ENCODE peak calls at places on chromosomes 6 and 20, in six cellular contexts. U, G, N, T, X and K are unnamed samples.
A peak's percentile ranks its signal among the peaks of the same experiment; 100 is the strongest.

GRCh38 chr6:30091577-30092381 is 16.2 kb upstream of the RNF39 start:
- DNase-seq in U (no peak), G (peak; percentile 59), N (no peak), T (no peak), X (peak; percentile 89), K (no peak)

GRCh38 chr20:15913661-15914060 is 659.6 kb downstream of the KIF16B start:
- DNase-seq in U (no peak), G (no peak), N (no peak), T (no peak), X (no peak), K (no peak)

GRCh38 chr6:90905351-90905750 is 318.5 kb upstream of the MAP3K7 start:
- DNase-seq in U (no peak), G (no peak), N (no peak), T (no peak), X (no peak), K (no peak)

GRCh38 chr6:40877362-40877761 is 161.7 kb downstream of the UNC5CL start:
- DNase-seq in U (no peak), G (no peak), N (no peak), T (no peak), X (peak; percentile 31), K (no peak)

GRCh38 chr20:63979549-63980316 is at the start of gene SAMD10:
- DNase-seq in U (no peak), G (peak; percentile 53), N (peak; percentile 58), T (peak; percentile 80), X (peak; percentile 33), K (no peak)

GRCh38 chr6:138428943-138429616 is 25.1 kb downstream of the HEBP2 start:
- DNase-seq in U (no peak), G (peak; percentile 77), N (no peak), T (no peak), X (peak; percentile 81), K (peak; percentile 39)

GRCh38 chr6:5132741-5133140 is 47.6 kb downstream of the PPP1R3G start:
- DNase-seq in U (no peak), G (peak; percentile 98), N (peak; percentile 80), T (peak; percentile 37), X (peak; percentile 93), K (peak; percentile 95)

GRCh38 chr20:19826179-19826914 is 68.3 kb downstream of the RIN2 start:
- DNase-seq in U (no peak), G (no peak), N (no peak), T (no peak), X (no peak), K (peak; percentile 35)

GRCh38 chr20:34701405-34702085 is 2.6 kb upstream of the TP53INP2 start:
- DNase-seq in U (no peak), G (no peak), N (no peak), T (no peak), X (no peak), K (no peak)

GRCh38 chr6:21593412-21593926 is at the start of gene SOX4:
- DNase-seq in U (peak; percentile 96), G (peak; percentile 98), N (peak; percentile 97), T (peak; percentile 73), X (peak; percentile 97), K (peak; percentile 98)

GRCh38 chr6:128336436-128337095 is 183.8 kb downstream of the PTPRK start:
- DNase-seq in U (no peak), G (peak; percentile 5), N (no peak), T (no peak), X (no peak), K (no peak)

GRCh38 chr6:85394853-85395538 is 54.9 kb upstream of the NT5E start:
- DNase-seq in U (no peak), G (peak; percentile 47), N (no peak), T (no peak), X (no peak), K (no peak)

GRCh38 chr6:139927236-139927635 is 552.8 kb upstream of the CITED2 start:
- DNase-seq in U (no peak), G (peak; percentile 93), N (no peak), T (no peak), X (peak; percentile 76), K (peak; percentile 71)

GRCh38 chr6:91812596-91813274 is 1225.9 kb upstream of the MAP3K7 start:
- DNase-seq in U (no peak), G (peak; percentile 0), N (no peak), T (no peak), X (no peak), K (no peak)

GRCh38 chr6:100518588-100518987 is 53.9 kb upstream of the SIM1 start:
- DNase-seq in U (no peak), G (no peak), N (no peak), T (no peak), X (no peak), K (no peak)

GRCh38 chr6:83615025-83615999 is 93.6 kb downstream of the SNAP91 start:
- DNase-seq in U (no peak), G (peak; percentile 37), N (no peak), T (no peak), X (peak; percentile 65), K (peak; percentile 9)

GRCh38 chr6:16332175-16332542 is 93.8 kb downstream of the GMPR start:
- DNase-seq in U (peak; percentile 83), G (peak; percentile 78), N (peak; percentile 81), T (peak; percentile 86), X (peak; percentile 78), K (peak; percentile 66)

GRCh38 chr20:37406010-37406998 is 60.4 kb downstream of the SRC start:
- DNase-seq in U (no peak), G (peak; percentile 28), N (no peak), T (no peak), X (peak; percentile 75), K (no peak)

GRCh38 chr6:23180504-23181293 is 611.3 kb downstream of the HDGFL1 start:
- DNase-seq in U (peak; percentile 10), G (peak; percentile 90), N (peak; percentile 74), T (no peak), X (peak; percentile 57), K (peak; percentile 59)

GRCh38 chr6:43814865-43815264 is 44.9 kb downstream of the VEGFA start:
- DNase-seq in U (no peak), G (no peak), N (no peak), T (no peak), X (no peak), K (no peak)

GRCh38 chr20:29079769-29080690 is 2177.4 kb upstream of the DEFB115 start:
- DNase-seq in U (peak; percentile 66), G (no peak), N (peak; percentile 29), T (no peak), X (peak; percentile 50), K (no peak)

GRCh38 chr20:35302421-35303335 is 10.5 kb upstream of the FAM83C start:
- DNase-seq in U (no peak), G (peak; percentile 88), N (no peak), T (no peak), X (no peak), K (peak; percentile 45)

GRCh38 chr6:13708679-13709261 is 2.9 kb downstream of the RANBP9 start:
- DNase-seq in U (no peak), G (peak; percentile 31), N (no peak), T (no peak), X (peak; percentile 36), K (no peak)

GRCh38 chr20:62898970-62899632 is 27.2 kb downstream of the DIDO1 start:
- DNase-seq in U (no peak), G (no peak), N (no peak), T (no peak), X (no peak), K (no peak)

GRCh38 chr6:41092421-41093140 is 19.8 kb downstream of the NFYA start:
- DNase-seq in U (no peak), G (peak; percentile 37), N (no peak), T (no peak), X (peak; percentile 54), K (peak; percentile 11)

GRCh38 chr6:27757307-27757706 is 154.9 kb downstream of the OR2B2 start:
- DNase-seq in U (peak; percentile 30), G (no peak), N (no peak), T (peak; percentile 80), X (peak; percentile 56), K (no peak)

GRCh38 chr6:118165500-118165899 is 258.4 kb downstream of the SLC35F1 start:
- DNase-seq in U (no peak), G (no peak), N (no peak), T (no peak), X (no peak), K (no peak)

GRCh38 chr20:50392138-50392866 is 117.9 kb upstream of the PTPN1 start:
- DNase-seq in U (no peak), G (no peak), N (no peak), T (no peak), X (no peak), K (no peak)

GRCh38 chr20:44080646-44081267 is 106.2 kb downstream of the JPH2 start:
- DNase-seq in U (peak; percentile 66), G (peak; percentile 76), N (peak; percentile 51), T (peak; percentile 86), X (peak; percentile 83), K (peak; percentile 75)

GRCh38 chr6:134449004-134449403 is 131.1 kb upstream of the SGK1 start:
- DNase-seq in U (no peak), G (no peak), N (no peak), T (no peak), X (no peak), K (no peak)
- H3K27ac ChIP-seq in U (no peak overlapping the region), G (peak overlapping the region; percentile 17), N (no peak overlapping the region), T (no peak overlapping the region), X (peak overlapping the region; percentile 92), K (peak overlapping the region; percentile 63)

DNA sequence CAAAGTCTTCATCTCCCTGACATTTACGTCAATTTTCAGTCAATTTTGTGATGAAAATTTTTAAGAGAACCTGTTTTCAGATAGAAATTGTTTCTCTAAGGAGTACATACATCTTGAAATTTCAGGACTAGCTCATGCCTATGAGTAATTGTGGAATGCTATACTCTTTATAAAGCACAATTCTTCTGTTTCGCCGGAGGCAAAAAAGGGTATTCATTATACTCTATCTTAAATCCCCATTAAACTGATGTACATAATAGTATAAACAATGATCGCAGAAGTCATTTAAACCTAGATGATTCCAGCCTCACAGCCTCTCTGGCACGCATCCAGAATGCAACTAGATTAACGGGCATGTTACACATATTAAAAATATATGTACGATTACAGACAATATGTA is 62.6 kb downstream of the NRSN1 start:
- DNase-seq in U (no peak), G (no peak), N (no peak), T (no peak), X (no peak), K (no peak)
- H3K27ac ChIP-seq in U (no peak overlapping the region), G (no peak overlapping the region), N (no peak overlapping the region), T (no peak overlapping the region), X (no peak overlapping the region), K (no peak overlapping the region)

GRCh38 chr6:166336847-166337246 is 5.5 kb downstream of the SFT2D1 start:
- DNase-seq in U (no peak), G (no peak), N (peak; percentile 29), T (no peak), X (no peak), K (no peak)
- H3K27ac ChIP-seq in U (no peak overlapping the region), G (no peak overlapping the region), N (no peak overlapping the region), T (no peak overlapping the region), X (no peak overlapping the region), K (no peak overlapping the region)

GRCh38 chr6:68634503-68635411 is at the start of gene ADGRB3:
- DNase-seq in U (peak; percentile 68), G (peak; percentile 47), N (peak; percentile 85), T (no peak), X (peak; percentile 68), K (peak; percentile 64)
- H3K27ac ChIP-seq in U (peak within 1 kb of the TSS; percentile 64), G (no peak within 1 kb of the TSS), N (peak within 1 kb of the TSS; percentile 64), T (no peak within 1 kb of the TSS), X (no peak within 1 kb of the TSS), K (no peak within 1 kb of the TSS)